ENCODE peak calls at places on chromosomes 2 and 18, in five cellular contexts. One of them, this sample, is unnamed.

GRCh38 chr2:726158-726557 is 49.0 kb upstream of the TMEM18 start:
- DNase-seq in ovary: no peak
- DNase-seq in body of pancreas: no peak
- DNase-seq in heart right ventricle: no peak
- DNase-seq in GM23248: no peak
- DNase-seq in this sample: no peak

GRCh38 chr2:121205321-121205942 is 79.6 kb downstream of the TFCP2L1 start:
- DNase-seq in heart right ventricle: peak; percentile 37
- DNase-seq in GM23248: peak; percentile 12
- DNase-seq in ovary: peak; percentile 7
- DNase-seq in body of pancreas: peak; percentile 42
- DNase-seq in this sample: no peak

GRCh38 chr18:37564796-37565137 is 831 bp downstream of the CELF4 start:
- DNase-seq in body of pancreas: peak; percentile 62
- DNase-seq in heart right ventricle: peak; percentile 73
- DNase-seq in GM23248: peak; percentile 66
- DNase-seq in ovary: peak; percentile 77
- DNase-seq in this sample: no peak

GRCh38 chr2:120879401-120880295 is 144.0 kb downstream of the GLI2 start:
- DNase-seq in heart right ventricle: no peak
- DNase-seq in ovary: peak; percentile 40
- DNase-seq in body of pancreas: no peak
- DNase-seq in GM23248: no peak
- DNase-seq in this sample: no peak

GRCh38 chr2:71785550-71785951 is 332.2 kb downstream of the DYSF start:
- DNase-seq in heart right ventricle: peak; percentile 1
- DNase-seq in GM23248: no peak
- DNase-seq in ovary: no peak
- DNase-seq in body of pancreas: no peak
- DNase-seq in this sample: no peak

GRCh38 chr18:62387257-62387656 is 62.1 kb downstream of the TNFRSF11A start:
- DNase-seq in body of pancreas: no peak
- DNase-seq in ovary: no peak
- DNase-seq in GM23248: no peak
- DNase-seq in heart right ventricle: no peak
- DNase-seq in this sample: no peak

GRCh38 chr2:178419123-178419522 is 31.9 kb downstream of the PRKRA start:
- DNase-seq in heart right ventricle: no peak
- DNase-seq in ovary: no peak
- DNase-seq in body of pancreas: no peak
- DNase-seq in GM23248: peak; percentile 26
- DNase-seq in this sample: no peak

GRCh38 chr2:37588316-37588777 is 83.1 kb downstream of the CDC42EP3 start:
- DNase-seq in heart right ventricle: no peak
- DNase-seq in GM23248: peak; percentile 30
- DNase-seq in body of pancreas: peak; percentile 58
- DNase-seq in ovary: no peak
- DNase-seq in this sample: no peak

GRCh38 chr2:97713296-97714083 is at the start of gene ZAP70:
- DNase-seq in ovary: peak; percentile 16
- DNase-seq in heart right ventricle: no peak
- DNase-seq in body of pancreas: peak; percentile 5
- DNase-seq in GM23248: no peak
- DNase-seq in this sample: no peak

GRCh38 chr18:3595282-3596273 is 145.6 kb downstream of the TGIF1 start:
- DNase-seq in body of pancreas: peak; percentile 70
- DNase-seq in GM23248: peak; percentile 96
- DNase-seq in ovary: no peak
- DNase-seq in heart right ventricle: no peak
- DNase-seq in this sample: no peak

GRCh38 chr18:31679806-31680793 is 4.3 kb downstream of the B4GALT6 start:
- DNase-seq in GM23248: no peak
- DNase-seq in ovary: no peak
- DNase-seq in heart right ventricle: no peak
- DNase-seq in body of pancreas: no peak
- DNase-seq in this sample: no peak

GRCh38 chr2:222761888-222762287 is 90.4 kb downstream of the MOGAT1 start:
- DNase-seq in body of pancreas: no peak
- DNase-seq in GM23248: no peak
- DNase-seq in heart right ventricle: no peak
- DNase-seq in ovary: no peak
- DNase-seq in this sample: no peak

GRCh38 chr2:196293751-196294486 is 122.5 kb upstream of the STK17B start:
- DNase-seq in GM23248: peak; percentile 92
- DNase-seq in ovary: no peak
- DNase-seq in heart right ventricle: no peak
- DNase-seq in body of pancreas: no peak
- DNase-seq in this sample: no peak

GRCh38 chr2:33336036-33336625 is 140.3 kb upstream of the RASGRP3 start:
- DNase-seq in heart right ventricle: no peak
- DNase-seq in ovary: no peak
- DNase-seq in body of pancreas: no peak
- DNase-seq in GM23248: no peak
- DNase-seq in this sample: no peak

GRCh38 chr2:55106148-55106547 is 55.9 kb upstream of the RTN4 start:
- DNase-seq in body of pancreas: no peak
- DNase-seq in heart right ventricle: no peak
- DNase-seq in GM23248: peak; percentile 55
- DNase-seq in ovary: no peak
- DNase-seq in this sample: no peak

GRCh38 chr2:158290225-158290624 is 166.3 kb downstream of the CCDC148 start:
- DNase-seq in ovary: no peak
- DNase-seq in GM23248: no peak
- DNase-seq in heart right ventricle: no peak
- DNase-seq in body of pancreas: no peak
- DNase-seq in this sample: no peak

GRCh38 chr2:29009711-29010677 is 28.9 kb downstream of the TOGARAM2 start:
- DNase-seq in heart right ventricle: no peak
- DNase-seq in body of pancreas: no peak
- DNase-seq in GM23248: no peak
- DNase-seq in ovary: no peak
- DNase-seq in this sample: no peak

GRCh38 chr18:13889661-13890060 is 25.7 kb downstream of the MC2R start:
- DNase-seq in ovary: no peak
- DNase-seq in body of pancreas: no peak
- DNase-seq in heart right ventricle: no peak
- DNase-seq in GM23248: peak; percentile 27
- DNase-seq in this sample: no peak

GRCh38 chr2:146734042-146734715 is 1110.7 kb upstream of the ACVR2A start:
- DNase-seq in heart right ventricle: no peak
- DNase-seq in GM23248: peak; percentile 80
- DNase-seq in body of pancreas: no peak
- DNase-seq in ovary: no peak
- DNase-seq in this sample: peak; percentile 13

GRCh38 chr2:237072067-237072931 is 13.4 kb upstream of the COPS8 start:
- DNase-seq in ovary: peak; percentile 80
- DNase-seq in GM23248: peak; percentile 71
- DNase-seq in heart right ventricle: peak; percentile 67
- DNase-seq in body of pancreas: peak; percentile 74
- DNase-seq in this sample: peak; percentile 57

GRCh38 chr18:35616664-35617423 is 35.3 kb downstream of the GALNT1 start:
- DNase-seq in ovary: no peak
- DNase-seq in body of pancreas: no peak
- DNase-seq in GM23248: peak; percentile 76
- DNase-seq in heart right ventricle: peak; percentile 14
- DNase-seq in this sample: no peak

GRCh38 chr2:236578980-236579745 is 9.5 kb downstream of the ACKR3 start:
- DNase-seq in GM23248: no peak
- DNase-seq in heart right ventricle: no peak
- DNase-seq in ovary: no peak
- DNase-seq in body of pancreas: peak; percentile 68
- DNase-seq in this sample: no peak

GRCh38 chr2:172985139-172985874 is 90.3 kb upstream of the MAP3K20 start:
- DNase-seq in body of pancreas: peak; percentile 73
- DNase-seq in GM23248: peak; percentile 88
- DNase-seq in heart right ventricle: no peak
- DNase-seq in ovary: no peak
- DNase-seq in this sample: no peak

GRCh38 chr2:25228848-25229674 is 60.7 kb upstream of the POMC start:
- DNase-seq in GM23248: peak; percentile 89
- DNase-seq in body of pancreas: peak; percentile 75
- DNase-seq in ovary: peak; percentile 88
- DNase-seq in heart right ventricle: peak; percentile 81
- DNase-seq in this sample: peak; percentile 87

GRCh38 chr2:20136149-20136548 is 84.7 kb upstream of the LAPTM4A start:
- DNase-seq in heart right ventricle: no peak
- DNase-seq in ovary: no peak
- DNase-seq in GM23248: no peak
- DNase-seq in body of pancreas: no peak
- DNase-seq in this sample: no peak

GRCh38 chr2:176999331-176999730 is 213.3 kb upstream of the HNRNPA3 start:
- DNase-seq in heart right ventricle: peak; percentile 5
- DNase-seq in body of pancreas: no peak
- DNase-seq in GM23248: peak; percentile 67
- DNase-seq in ovary: no peak
- DNase-seq in this sample: no peak

GRCh38 chr2:30253873-30254691 is 22.7 kb downstream of the LBH start:
- DNase-seq in heart right ventricle: no peak
- DNase-seq in ovary: no peak
- DNase-seq in body of pancreas: no peak
- DNase-seq in GM23248: no peak
- DNase-seq in this sample: no peak

GRCh38 chr2:30255466-30256408 is 24.4 kb downstream of the LBH start:
- DNase-seq in body of pancreas: peak; percentile 82
- DNase-seq in ovary: no peak
- DNase-seq in heart right ventricle: no peak
- DNase-seq in GM23248: no peak
- DNase-seq in this sample: no peak

GRCh38 chr2:30255026-30255425 is 23.7 kb downstream of the LBH start:
- DNase-seq in ovary: no peak
- DNase-seq in GM23248: no peak
- DNase-seq in body of pancreas: no peak
- DNase-seq in heart right ventricle: no peak
- DNase-seq in this sample: no peak

GRCh38 chr2:30252723-30253688 is 21.7 kb downstream of the LBH start:
- DNase-seq in ovary: peak; percentile 60
- DNase-seq in GM23248: peak; percentile 88
- DNase-seq in heart right ventricle: peak; percentile 64
- DNase-seq in body of pancreas: peak; percentile 69
- DNase-seq in this sample: no peak

DNA sequence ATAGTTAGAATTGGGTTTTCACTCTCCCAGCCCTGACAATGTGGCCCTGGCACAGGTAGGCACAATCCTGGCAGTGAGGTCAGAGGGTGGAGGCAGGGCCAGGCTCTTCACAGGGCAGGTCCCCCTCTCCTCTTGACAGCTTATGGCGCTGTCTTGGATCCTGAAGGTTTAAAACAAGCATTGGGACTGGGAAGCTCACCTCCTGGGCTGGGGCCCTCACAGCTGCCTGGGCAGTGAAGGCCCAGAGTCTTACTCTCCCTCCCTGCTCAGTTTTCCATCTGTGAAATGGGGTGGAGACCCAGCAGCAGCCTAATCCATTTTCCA is 23.3 kb downstream of the LBH start:
- DNase-seq in heart right ventricle: no peak
- DNase-seq in GM23248: no peak
- DNase-seq in ovary: no peak
- DNase-seq in body of pancreas: no peak
- DNase-seq in this sample: no peak
- H3K4me1 ChIP-seq in heart right ventricle: peaks cover 80% of the 10 kb centered on the region
- H3K4me1 ChIP-seq in GM23248: peaks cover 27% of the 10 kb centered on the region
- H3K4me1 ChIP-seq in ovary: peaks cover 18% of the 10 kb centered on the region
- H3K4me1 ChIP-seq in body of pancreas: peaks cover 62% of the 10 kb centered on the region
- H3K4me1 ChIP-seq in this sample: no peaks in the 10 kb centered on the region

GRCh38 chr18:11096411-11096810 is 53.0 kb downstream of the PIEZO2 start:
- DNase-seq in ovary: no peak
- DNase-seq in GM23248: no peak
- DNase-seq in body of pancreas: no peak
- DNase-seq in heart right ventricle: no peak
- DNase-seq in this sample: no peak
- H3K27ac ChIP-seq in ovary: no peak overlapping the region
- H3K27ac ChIP-seq in GM23248: no peak overlapping the region
- H3K27ac ChIP-seq in body of pancreas: no peak overlapping the region
- H3K27ac ChIP-seq in heart right ventricle: no peak overlapping the region
- H3K27ac ChIP-seq in this sample: no peak overlapping the region

DNA sequence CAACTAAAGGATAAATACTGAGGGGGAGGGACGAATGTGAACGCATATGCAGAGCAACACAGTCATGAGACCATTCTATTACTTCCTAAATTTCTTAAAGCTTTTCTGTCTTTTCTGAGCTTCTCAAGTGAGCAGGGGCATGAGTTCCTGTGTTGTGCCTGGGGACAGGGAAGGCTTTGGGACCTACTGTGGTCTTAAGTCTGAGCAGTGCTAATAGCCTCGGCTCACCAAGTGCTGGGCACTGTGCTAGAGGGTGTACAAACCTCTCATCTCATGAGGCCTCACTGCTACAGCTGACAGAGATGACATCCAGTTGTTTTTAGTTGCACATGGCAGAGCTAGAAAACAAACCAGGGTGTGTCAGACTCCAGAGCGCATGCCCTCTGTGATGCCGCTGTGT is 182.4 kb downstream of the NEDD4L start:
- DNase-seq in heart right ventricle: no peak
- DNase-seq in body of pancreas: no peak
- DNase-seq in GM23248: no peak
- DNase-seq in ovary: no peak
- DNase-seq in this sample: no peak
- H3K4me1 ChIP-seq in heart right ventricle: peaks cover 28% of the 10 kb centered on the region
- H3K4me1 ChIP-seq in body of pancreas: peaks cover 89% of the 10 kb centered on the region
- H3K4me1 ChIP-seq in GM23248: peaks cover 45% of the 10 kb centered on the region
- H3K4me1 ChIP-seq in ovary: peaks cover 7% of the 10 kb centered on the region
- H3K4me1 ChIP-seq in this sample: peaks cover 12% of the 10 kb centered on the region

GRCh38 chr18:57660961-57661360 is 39.3 kb upstream of the NARS1 start:
- DNase-seq in GM23248: peak; percentile 52
- DNase-seq in body of pancreas: no peak
- DNase-seq in ovary: no peak
- DNase-seq in heart right ventricle: no peak
- DNase-seq in this sample: no peak

GRCh38 chr18:57659463-57660102 is 37.9 kb upstream of the NARS1 start:
- DNase-seq in GM23248: no peak
- DNase-seq in body of pancreas: no peak
- DNase-seq in ovary: no peak
- DNase-seq in heart right ventricle: no peak
- DNase-seq in this sample: no peak

GRCh38 chr18:57666818-57667497 is 45.3 kb upstream of the NARS1 start:
- DNase-seq in heart right ventricle: no peak
- DNase-seq in GM23248: peak; percentile 85
- DNase-seq in body of pancreas: no peak
- DNase-seq in ovary: no peak
- DNase-seq in this sample: no peak

GRCh38 chr18:57668021-57668420 is 46.4 kb upstream of the NARS1 start:
- DNase-seq in GM23248: no peak
- DNase-seq in heart right ventricle: no peak
- DNase-seq in body of pancreas: no peak
- DNase-seq in ovary: no peak
- DNase-seq in this sample: no peak

DNA sequence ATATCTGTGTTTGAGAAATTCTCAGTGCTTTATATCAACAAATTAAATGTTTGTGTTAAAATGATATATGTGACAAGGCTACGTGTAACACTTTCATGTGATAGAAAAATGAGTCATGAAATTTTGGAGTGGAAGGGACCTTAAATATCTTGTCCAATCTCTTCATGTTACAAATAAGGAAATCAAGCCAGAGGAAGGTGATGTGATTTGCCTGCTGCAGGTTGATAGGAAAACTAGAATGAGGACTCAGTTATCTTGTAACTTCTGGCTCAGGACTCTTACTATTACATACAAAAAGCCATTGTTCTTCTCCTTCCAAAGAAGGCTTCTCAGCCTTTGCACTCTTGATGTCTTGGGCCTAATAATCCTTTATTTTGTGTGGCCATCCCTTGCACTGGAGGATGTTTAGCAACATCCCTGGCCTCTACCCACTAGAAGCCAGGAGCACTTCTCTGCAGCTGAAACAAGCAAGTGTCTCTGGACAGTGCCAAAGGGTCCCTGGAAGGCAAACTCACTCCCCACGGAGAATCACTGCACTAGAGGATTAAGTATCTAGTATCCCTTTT is 43.0 kb upstream of the NARS1 start:
- DNase-seq in body of pancreas: no peak
- DNase-seq in ovary: no peak
- DNase-seq in GM23248: no peak
- DNase-seq in heart right ventricle: no peak
- DNase-seq in this sample: no peak
- H3K27ac ChIP-seq in body of pancreas: no peak overlapping the region
- H3K27ac ChIP-seq in ovary: no peak overlapping the region
- H3K27ac ChIP-seq in GM23248: no peak overlapping the region
- H3K27ac ChIP-seq in heart right ventricle: peak overlapping the region; percentile 72
- H3K27ac ChIP-seq in this sample: no peak overlapping the region